ENCODE peak calls at places on chromosomes 1 and 21, in nine cellular contexts. R, W, Q, S, Z, D, B, P and K are unnamed samples.

GRCh38 chr1:48442864-48443619 is 29.0 kb downstream of the SPATA6 start:
- DNase-seq in R (no peak), W (no peak), Q (no peak), S (no peak), Z (no peak), D (peak), B (no peak), P (no peak), K (no peak)

GRCh38 chr1:9542425-9542824 is 3.2 kb downstream of the SLC25A33 start:
- DNase-seq in R (no peak), W (peak), Q (no peak), S (no peak), Z (peak), D (peak), B (no peak), P (no peak), K (no peak)

GRCh38 chr1:1677718-1678580 is 14.6 kb downstream of the SLC35E2B start:
- DNase-seq in R (peak), W (no peak), Q (peak), S (peak), Z (peak), D (peak), B (no peak), P (peak), K (no peak)

GRCh38 chr1:226118357-226118756 is 55.8 kb downstream of the H3-3A start:
- DNase-seq in R (no peak), W (no peak), Q (no peak), S (no peak), Z (no peak), D (no peak), B (no peak), P (no peak), K (no peak)

GRCh38 chr1:21950734-21951575 is 13.8 kb upstream of the HSPG2 start:
- DNase-seq in R (no peak), W (no peak), Q (no peak), S (no peak), Z (no peak), D (no peak), B (no peak), P (no peak), K (no peak)

GRCh38 chr1:164563821-164564251 is 4.9 kb downstream of the PBX1 start:
- DNase-seq in R (no peak), W (no peak), Q (no peak), S (no peak), Z (no peak), D (no peak), B (no peak), P (no peak), K (no peak)

GRCh38 chr1:97004054-97004453 is 282.5 kb downstream of the PTBP2 start:
- DNase-seq in R (no peak), W (no peak), Q (no peak), S (no peak), Z (no peak), D (no peak), B (no peak), P (no peak), K (no peak)

GRCh38 chr1:43520100-43520828 is 10.4 kb upstream of the PTPRF start:
- DNase-seq in R (no peak), W (no peak), Q (no peak), S (no peak), Z (no peak), D (no peak), B (no peak), P (no peak), K (no peak)

GRCh38 chr1:214370585-214370984 is 89.6 kb downstream of the SMYD2 start:
- DNase-seq in R (no peak), W (no peak), Q (no peak), S (no peak), Z (no peak), D (no peak), B (no peak), P (no peak), K (no peak)

GRCh38 chr1:156845953-156846545 is 12.9 kb downstream of the INSRR start:
- DNase-seq in R (no peak), W (no peak), Q (no peak), S (no peak), Z (no peak), D (no peak), B (no peak), P (no peak), K (no peak)

GRCh38 chr1:76864383-76864782 is 2.9 kb upstream of the ST6GALNAC5 start:
- DNase-seq in R (no peak), W (no peak), Q (no peak), S (no peak), Z (no peak), D (no peak), B (peak), P (no peak), K (no peak)

GRCh38 chr21:42651515-42652401 is 1.7 kb upstream of the PDE9A start:
- DNase-seq in R (no peak), W (no peak), Q (no peak), S (no peak), Z (no peak), D (no peak), B (no peak), P (no peak), K (no peak)

GRCh38 chr1:3071507-3072177 is 2.6 kb downstream of the PRDM16 start:
- DNase-seq in R (no peak), W (no peak), Q (no peak), S (no peak), Z (no peak), D (no peak), B (no peak), P (no peak), K (no peak)